ENCODE peak calls at places on chromosomes 5 and 9, in six cellular contexts. P, E, N, I, C and L are unnamed samples.

GRCh38 chr9:124261787-124262595 is 4.2 kb downstream of the NEK6 start:
- DNase-seq in I (no peak), C (peak), E (no peak), P (peak), N (no peak), L (no peak)

GRCh38 chr5:150645070-150645700 is 4.7 kb downstream of the SYNPO start:
- DNase-seq in P (no peak), N (peak), C (peak), E (no peak), I (no peak), L (no peak)

GRCh38 chr9:35749515-35750255 is 598 bp downstream of the RGP1 start:
- DNase-seq in E (no peak), N (peak), I (peak), C (no peak), P (no peak), L (no peak)

GRCh38 chr5:134110382-134110781 is 4.1 kb upstream of the TCF7 start:
- DNase-seq in E (no peak), P (peak), C (no peak), N (no peak), I (no peak), L (no peak)

GRCh38 chr9:23153058-23153457 is 673.0 kb downstream of the ELAVL2 start:
- DNase-seq in P (no peak), E (no peak), N (no peak), C (no peak), I (no peak), L (no peak)

GRCh38 chr5:75034137-75034739 is 18.1 kb downstream of the GCNT4 start:
- DNase-seq in I (no peak), P (no peak), C (no peak), N (no peak), E (no peak), L (no peak)

GRCh38 chr5:107743357-107744000 is 72.7 kb upstream of the EFNA5 start:
- DNase-seq in E (no peak), C (peak), N (no peak), I (no peak), P (no peak), L (no peak)

GRCh38 chr5:178248750-178249149 is 16.1 kb upstream of the PHYKPL start:
- DNase-seq in P (peak), I (no peak), C (no peak), E (no peak), N (no peak), L (no peak)

GRCh38 chr5:543755-544674 is 19.8 kb upstream of the SLC9A3 start:
- DNase-seq in I (peak), P (peak), C (no peak), E (no peak), N (peak), L (peak)

GRCh38 chr5:179319741-179320281 is 25.4 kb downstream of the ADAMTS2 start:
- DNase-seq in E (no peak), I (no peak), N (peak), C (peak), P (peak), L (peak)

GRCh38 chr5:97383996-97384395 is 200.9 kb upstream of the RIOK2 start:
- DNase-seq in C (peak), P (no peak), N (no peak), I (no peak), E (no peak), L (no peak)

GRCh38 chr5:123283031-123283430 is 140.2 kb downstream of the CEP120 start:
- DNase-seq in P (no peak), N (no peak), I (no peak), C (no peak), E (no peak), L (no peak)

GRCh38 chr5:96968074-96968473 is 32.2 kb downstream of the LNPEP start:
- DNase-seq in E (no peak), N (no peak), P (no peak), I (no peak), C (peak), L (no peak)

GRCh38 chr5:79074641-79075040 is 5.1 kb downstream of the BHMT2 start:
- DNase-seq in E (no peak), C (peak), P (no peak), I (no peak), N (no peak), L (no peak)

GRCh38 chr9:106075991-106076390 is 381.6 kb downstream of the TMEM38B start:
- DNase-seq in C (peak), N (no peak), I (no peak), P (no peak), E (no peak), L (no peak)

GRCh38 chr5:124790895-124791732 is 44.7 kb upstream of the ZNF608 start:
- DNase-seq in P (no peak), E (no peak), C (peak), N (no peak), I (no peak), L (no peak)

GRCh38 chr5:32709789-32710334 is 1.3 kb upstream of the NPR3 start:
- DNase-seq in I (peak), C (peak), P (peak), N (peak), E (peak), L (no peak)

GRCh38 chr5:181198905-181199519 is 6.0 kb downstream of the TRIM7 start:
- DNase-seq in E (no peak), C (no peak), N (no peak), P (no peak), I (no peak), L (no peak)

GRCh38 chr9:116959775-116960174 is 272.7 kb downstream of the TRIM32 start:
- DNase-seq in N (no peak), C (peak), P (no peak), E (no peak), I (no peak), L (no peak)

GRCh38 chr5:138760448-138761110 is 7.4 kb downstream of the CTNNA1 start:
- DNase-seq in E (no peak), N (no peak), C (peak), P (no peak), I (no peak), L (no peak)

GRCh38 chr9:5549671-5550650 is 39.6 kb downstream of the PDCD1LG2 start:
- DNase-seq in C (peak), P (no peak), N (no peak), I (no peak), E (no peak), L (no peak)

GRCh38 chr5:163460562-163461176 is at the start of gene HMMR:
- DNase-seq in C (peak), P (no peak), I (peak), N (no peak), E (no peak), L (no peak)

GRCh38 chr5:121634946-121635345 is 216.7 kb upstream of the FTMT start:
- DNase-seq in C (no peak), P (no peak), I (no peak), N (no peak), E (no peak), L (no peak)

GRCh38 chr5:136120529-136120928 is 12.1 kb upstream of the SMAD5 start:
- DNase-seq in E (no peak), I (no peak), C (no peak), P (no peak), N (no peak), L (no peak)

GRCh38 chr9:37503736-37504135 is 18.0 kb downstream of the POLR1E start:
- DNase-seq in C (peak), I (no peak), P (no peak), E (peak), N (no peak), L (no peak)

GRCh38 chr5:115170128-115170923 is 618 bp upstream of the TRIM36 start:
- DNase-seq in C (no peak), E (no peak), I (peak), N (no peak), P (peak), L (no peak)

GRCh38 chr9:27407491-27407890 is 110.5 kb upstream of the EQTN start:
- DNase-seq in N (no peak), E (no peak), C (no peak), P (no peak), I (no peak), L (no peak)

GRCh38 chr5:126044111-126044668 is 379.0 kb upstream of the GRAMD2B start:
- DNase-seq in N (no peak), P (no peak), E (no peak), C (peak), I (peak), L (no peak)

GRCh38 chr5:55101556-55102276 is 730 bp upstream of the GZMA start:
- DNase-seq in P (no peak), C (no peak), N (no peak), I (peak), E (no peak), L (no peak)

GRCh38 chr9:137670391-137671195 is 51.8 kb downstream of the EHMT1 start:
- DNase-seq in I (no peak), P (no peak), E (no peak), N (peak), C (no peak), L (no peak)

GRCh38 chr5:39453606-39454005 is 28.8 kb upstream of the DAB2 start:
- DNase-seq in N (no peak), I (no peak), P (no peak), C (peak), E (no peak), L (no peak)

GRCh38 chr5:58887721-58888409 is 305.0 kb downstream of the RAB3C start:
- DNase-seq in P (no peak), N (no peak), C (no peak), E (no peak), I (no peak), L (no peak)

GRCh38 chr5:21391506-21391905 is 1403.5 kb upstream of the CDH18 start:
- DNase-seq in C (no peak), P (no peak), I (peak), N (no peak), E (no peak), L (no peak)

GRCh38 chr5:131265318-131265803 is 1.5 kb downstream of the CDC42SE2 start:
- DNase-seq in P (no peak), E (no peak), N (no peak), I (peak), C (no peak), L (no peak)
- TF ChIP-seq CTCF in P (peak), E (peak), N (peak), I (peak), C (peak), L (peak)

GRCh38 chr9:32525506-32525905 is 490 bp downstream of the RIGI start:
- DNase-seq in N (no peak), P (no peak), C (peak), I (no peak), E (no peak), L (no peak)

GRCh38 chr9:32523910-32524309 is 2.1 kb downstream of the RIGI start:
- DNase-seq in C (no peak), I (no peak), P (no peak), E (no peak), N (no peak), L (no peak)

GRCh38 chr9:32524558-32525461 is 1.2 kb downstream of the RIGI start:
- DNase-seq in P (peak), E (no peak), I (no peak), N (no peak), C (peak), L (no peak)

GRCh38 chr9:32526042-32526706 is at the start of gene RIGI:
- DNase-seq in C (peak), E (peak), I (peak), P (peak), N (peak), L (peak)

GRCh38 chr9:32526707-32527048 is 682 bp upstream of the RIGI start:
- DNase-seq in C (no peak), E (no peak), I (no peak), N (no peak), P (no peak), L (no peak)
- TF ChIP-seq CTCF in C (no peak), E (no peak), I (no peak), N (no peak), P (no peak), L (peak)

DNA sequence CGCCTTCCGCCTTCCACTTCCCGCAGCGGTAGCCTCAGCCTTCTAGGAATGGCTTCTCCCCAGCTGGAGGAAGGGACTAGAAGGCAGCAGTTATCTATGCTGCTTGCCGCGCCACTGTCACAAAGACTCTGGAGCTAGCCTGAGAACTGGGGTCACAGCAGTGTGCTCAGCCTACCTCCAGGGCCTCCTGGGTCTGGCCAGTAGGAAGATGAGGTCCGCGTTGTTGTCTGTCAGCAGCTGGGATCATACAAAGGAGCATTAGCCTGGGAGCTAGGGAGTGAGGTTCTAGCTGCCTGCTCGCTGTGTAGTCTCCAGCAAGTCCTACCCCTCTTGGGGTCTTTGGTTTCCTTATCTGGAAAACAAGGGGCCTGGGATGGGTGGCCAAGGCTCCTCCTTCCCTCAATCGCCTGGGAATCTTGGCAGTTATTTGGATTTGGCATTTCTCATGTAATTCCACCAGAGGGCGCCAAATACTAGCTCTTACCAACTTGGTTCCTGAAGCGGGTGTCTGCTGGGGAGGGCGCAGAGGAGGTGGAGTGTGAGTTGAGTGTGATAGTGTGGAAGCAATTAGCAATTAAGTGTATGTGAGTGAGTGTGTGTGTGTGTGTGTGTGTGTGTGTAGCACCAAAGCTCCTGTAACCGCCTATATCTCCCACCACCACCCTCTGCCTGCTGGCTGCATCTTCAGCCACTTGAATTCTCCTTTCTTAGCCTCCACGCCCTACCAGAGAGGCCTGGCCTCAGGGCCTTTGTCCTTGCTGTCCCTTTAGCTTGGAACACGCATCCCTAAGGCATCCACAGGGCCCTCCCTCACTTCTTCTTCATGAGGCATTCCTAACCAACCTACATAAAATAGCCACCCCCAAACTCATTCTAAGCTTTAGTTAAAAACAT is 97.1 kb downstream of the ENTREP1 start:
- DNase-seq in N (no peak), P (no peak), C (peak), I (peak), E (no peak), L (no peak)
- TF ChIP-seq CTCF in N (peak), P (peak), C (peak), I (peak), E (peak), L (peak)

GRCh38 chr5:143155445-143155844 is 248.0 kb downstream of the NR3C1 start:
- DNase-seq in E (no peak), P (no peak), N (no peak), C (no peak), I (no peak), L (no peak)
- TF ChIP-seq CTCF in E (no peak), P (no peak), N (no peak), C (no peak), I (no peak), L (no peak)